ENCODE peak calls at places on chromosomes 3 and 15, in nine cellular contexts. I is T-helper 9 cell; H is GM03348; Q is CD4-positive, alpha-beta T cell; O is left cardiac atrium; C is progenitor cell of endocrine pancreas; W is NCI-H1417 treated with DMSO at 0.1 percent for 48 hours; Z is naive B cell; B is effector memory CD4-positive, alpha-beta T cell. T is an unnamed sample.
A peak's percentile ranks its signal among the peaks of the same experiment; 100 is the strongest.

GRCh38 chr15:56232058-56232457 is 11.6 kb downstream of the RFX7 start:
- DNase-seq in I (no peak), W (no peak), Z (no peak), H (no peak), O (no peak), C (no peak), Q (no peak), B (no peak), T (no peak)

GRCh38 chr3:50609743-50610085 is 1.9 kb downstream of the CISH start:
- DNase-seq in W (no peak), C (no peak), B (no peak), I (no peak), Q (no peak), O (peak; percentile 19), H (no peak), Z (no peak), T (no peak)

GRCh38 chr3:63864008-63864871 is 573 bp downstream of the ATXN7 start:
- DNase-seq in C (peak; percentile 37), H (peak; percentile 78), Z (peak; percentile 58), B (peak; percentile 34), Q (peak; percentile 45), I (peak; percentile 38), W (no peak), O (peak; percentile 40), T (peak; percentile 50)

GRCh38 chr15:28896944-28897343 is 11.2 kb downstream of the APBA2 start:
- DNase-seq in B (no peak), O (no peak), H (peak; percentile 40), Q (no peak), I (no peak), C (no peak), Z (no peak), W (no peak), T (no peak)

GRCh38 chr3:127655641-127656040 is 17.1 kb upstream of the ABTB1 start:
- DNase-seq in W (no peak), Q (no peak), C (no peak), Z (no peak), O (no peak), H (peak; percentile 75), I (no peak), B (no peak), T (no peak)

GRCh38 chr15:62584301-62585235 is 419.5 kb upstream of the C2CD4B start:
- DNase-seq in W (no peak), Z (no peak), H (no peak), C (no peak), I (no peak), O (no peak), B (no peak), Q (no peak), T (no peak)

GRCh38 chr3:169299129-169299528 is 364.4 kb downstream of the MECOM start:
- DNase-seq in Q (no peak), I (no peak), B (no peak), Z (no peak), W (no peak), C (no peak), O (no peak), H (no peak), T (no peak)

GRCh38 chr3:56054827-56055226 is 413.4 kb downstream of the ERC2 start:
- DNase-seq in C (no peak), H (no peak), I (no peak), B (no peak), Z (no peak), W (no peak), Q (no peak), O (no peak), T (no peak)

GRCh38 chr3:60555704-60556340 is 695.4 kb downstream of the FHIT start:
- DNase-seq in W (no peak), I (no peak), H (peak; percentile 19), C (no peak), Q (no peak), B (no peak), Z (no peak), O (no peak), T (no peak)

T was measured in heart right ventricle.